ENCODE peak calls at places on chromosomes 2 and 18, in nine cellular contexts. One of them, this sample, is unnamed.
A peak's percentile ranks its signal among the peaks of the same experiment; 100 is the strongest.

GRCh38 chr2:70855679-70856078 is 20.1 kb upstream of the CD207 start:
- DNase-seq in tibial nerve: no peak
- DNase-seq in psoas muscle: no peak
- DNase-seq in neural progenitor cell: no peak
- DNase-seq in cardiac fibroblast: no peak
- DNase-seq in GM13977: no peak
- DNase-seq in activated B cell treated with CpG ODN at 0.5 μM for 24 hours: no peak
- DNase-seq in CD4-positive, alpha-beta T cell: no peak
- DNase-seq in AG09309: no peak
- DNase-seq in this sample: no peak

GRCh38 chr2:236908456-236909388 is 177.0 kb upstream of the COPS8 start:
- DNase-seq in CD4-positive, alpha-beta T cell: no peak
- DNase-seq in activated B cell treated with CpG ODN at 0.5 μM for 24 hours: no peak
- DNase-seq in psoas muscle: no peak
- DNase-seq in cardiac fibroblast: no peak
- DNase-seq in tibial nerve: no peak
- DNase-seq in AG09309: no peak
- DNase-seq in GM13977: no peak
- DNase-seq in neural progenitor cell: no peak
- DNase-seq in this sample: no peak

GRCh38 chr2:144648837-144649485 is 129.0 kb upstream of the ZEB2 start:
- DNase-seq in activated B cell treated with CpG ODN at 0.5 μM for 24 hours: no peak
- DNase-seq in CD4-positive, alpha-beta T cell: no peak
- DNase-seq in AG09309: no peak
- DNase-seq in tibial nerve: no peak
- DNase-seq in neural progenitor cell: peak; percentile 72
- DNase-seq in cardiac fibroblast: no peak
- DNase-seq in GM13977: no peak
- DNase-seq in psoas muscle: no peak
- DNase-seq in this sample: no peak

GRCh38 chr18:7147399-7147798 is 29.8 kb upstream of the LAMA1 start:
- DNase-seq in cardiac fibroblast: peak; percentile 25
- DNase-seq in CD4-positive, alpha-beta T cell: no peak
- DNase-seq in psoas muscle: no peak
- DNase-seq in tibial nerve: no peak
- DNase-seq in AG09309: no peak
- DNase-seq in activated B cell treated with CpG ODN at 0.5 μM for 24 hours: no peak
- DNase-seq in GM13977: no peak
- DNase-seq in neural progenitor cell: peak; percentile 30
- DNase-seq in this sample: peak; percentile 43

GRCh38 chr2:71951067-71951436 is 196.6 kb downstream of the CYP26B1 start:
- DNase-seq in GM13977: no peak
- DNase-seq in neural progenitor cell: no peak
- DNase-seq in AG09309: no peak
- DNase-seq in psoas muscle: no peak
- DNase-seq in activated B cell treated with CpG ODN at 0.5 μM for 24 hours: no peak
- DNase-seq in cardiac fibroblast: no peak
- DNase-seq in CD4-positive, alpha-beta T cell: no peak
- DNase-seq in tibial nerve: no peak
- DNase-seq in this sample: no peak

GRCh38 chr18:60146220-60146960 is 226.2 kb downstream of the MC4R start:
- DNase-seq in neural progenitor cell: no peak
- DNase-seq in tibial nerve: no peak
- DNase-seq in activated B cell treated with CpG ODN at 0.5 μM for 24 hours: no peak
- DNase-seq in AG09309: peak; percentile 11
- DNase-seq in CD4-positive, alpha-beta T cell: no peak
- DNase-seq in cardiac fibroblast: no peak
- DNase-seq in GM13977: no peak
- DNase-seq in psoas muscle: no peak
- DNase-seq in this sample: no peak

GRCh38 chr2:100114011-100114433 is 28.4 kb downstream of the AFF3 start:
- DNase-seq in CD4-positive, alpha-beta T cell: no peak
- DNase-seq in psoas muscle: no peak
- DNase-seq in GM13977: peak; percentile 53
- DNase-seq in AG09309: no peak
- DNase-seq in tibial nerve: no peak
- DNase-seq in cardiac fibroblast: no peak
- DNase-seq in neural progenitor cell: no peak
- DNase-seq in activated B cell treated with CpG ODN at 0.5 μM for 24 hours: peak; percentile 26
- DNase-seq in this sample: no peak

GRCh38 chr2:37415128-37415817 is 70.8 kb downstream of the QPCT start:
- DNase-seq in psoas muscle: no peak
- DNase-seq in GM13977: no peak
- DNase-seq in tibial nerve: no peak
- DNase-seq in cardiac fibroblast: peak; percentile 43
- DNase-seq in neural progenitor cell: no peak
- DNase-seq in AG09309: no peak
- DNase-seq in activated B cell treated with CpG ODN at 0.5 μM for 24 hours: no peak
- DNase-seq in CD4-positive, alpha-beta T cell: no peak
- DNase-seq in this sample: no peak

GRCh38 chr2:191999101-191999836 is 152.4 kb upstream of the CAVIN2 start:
- DNase-seq in cardiac fibroblast: no peak
- DNase-seq in GM13977: no peak
- DNase-seq in psoas muscle: no peak
- DNase-seq in activated B cell treated with CpG ODN at 0.5 μM for 24 hours: no peak
- DNase-seq in neural progenitor cell: no peak
- DNase-seq in CD4-positive, alpha-beta T cell: no peak
- DNase-seq in AG09309: no peak
- DNase-seq in tibial nerve: no peak
- DNase-seq in this sample: no peak

GRCh38 chr18:61823595-61823994 is 69.2 kb downstream of the RNF152 start:
- DNase-seq in tibial nerve: no peak
- DNase-seq in AG09309: no peak
- DNase-seq in activated B cell treated with CpG ODN at 0.5 μM for 24 hours: no peak
- DNase-seq in psoas muscle: no peak
- DNase-seq in neural progenitor cell: no peak
- DNase-seq in cardiac fibroblast: no peak
- DNase-seq in CD4-positive, alpha-beta T cell: no peak
- DNase-seq in GM13977: no peak
- DNase-seq in this sample: no peak

GRCh38 chr2:219553463-219553862 is 9.6 kb downstream of the TMEM198 start:
- DNase-seq in tibial nerve: no peak
- DNase-seq in cardiac fibroblast: no peak
- DNase-seq in GM13977: no peak
- DNase-seq in CD4-positive, alpha-beta T cell: no peak
- DNase-seq in AG09309: no peak
- DNase-seq in psoas muscle: no peak
- DNase-seq in neural progenitor cell: no peak
- DNase-seq in activated B cell treated with CpG ODN at 0.5 μM for 24 hours: no peak
- DNase-seq in this sample: no peak

GRCh38 chr2:205767617-205768016 is 85.3 kb downstream of the NRP2 start:
- DNase-seq in tibial nerve: no peak
- DNase-seq in CD4-positive, alpha-beta T cell: no peak
- DNase-seq in psoas muscle: no peak
- DNase-seq in GM13977: no peak
- DNase-seq in cardiac fibroblast: no peak
- DNase-seq in activated B cell treated with CpG ODN at 0.5 μM for 24 hours: no peak
- DNase-seq in neural progenitor cell: no peak
- DNase-seq in AG09309: no peak
- DNase-seq in this sample: no peak

GRCh38 chr2:189347540-189347939 is 93.7 kb upstream of the WDR75 start:
- DNase-seq in activated B cell treated with CpG ODN at 0.5 μM for 24 hours: no peak
- DNase-seq in AG09309: peak; percentile 92
- DNase-seq in tibial nerve: peak; percentile 44
- DNase-seq in GM13977: peak; percentile 21
- DNase-seq in psoas muscle: no peak
- DNase-seq in CD4-positive, alpha-beta T cell: no peak
- DNase-seq in neural progenitor cell: peak; percentile 3
- DNase-seq in cardiac fibroblast: peak; percentile 97
- DNase-seq in this sample: no peak

GRCh38 chr2:233354971-233355574 is 779 bp downstream of the DGKD start:
- DNase-seq in tibial nerve: no peak
- DNase-seq in psoas muscle: no peak
- DNase-seq in GM13977: peak; percentile 38
- DNase-seq in CD4-positive, alpha-beta T cell: no peak
- DNase-seq in neural progenitor cell: peak; percentile 31
- DNase-seq in cardiac fibroblast: peak; percentile 27
- DNase-seq in AG09309: no peak
- DNase-seq in activated B cell treated with CpG ODN at 0.5 μM for 24 hours: peak; percentile 30
- DNase-seq in this sample: no peak

GRCh38 chr2:233353101-233353768 is 1.1 kb upstream of the DGKD start:
- DNase-seq in AG09309: no peak
- DNase-seq in tibial nerve: no peak
- DNase-seq in CD4-positive, alpha-beta T cell: no peak
- DNase-seq in cardiac fibroblast: no peak
- DNase-seq in GM13977: no peak
- DNase-seq in neural progenitor cell: no peak
- DNase-seq in activated B cell treated with CpG ODN at 0.5 μM for 24 hours: no peak
- DNase-seq in psoas muscle: no peak
- DNase-seq in this sample: peak; percentile 83

GRCh38 chr2:233354500-233354924 is 218 bp downstream of the DGKD start:
- DNase-seq in neural progenitor cell: no peak
- DNase-seq in tibial nerve: no peak
- DNase-seq in cardiac fibroblast: no peak
- DNase-seq in CD4-positive, alpha-beta T cell: no peak
- DNase-seq in GM13977: no peak
- DNase-seq in psoas muscle: no peak
- DNase-seq in activated B cell treated with CpG ODN at 0.5 μM for 24 hours: no peak
- DNase-seq in AG09309: no peak
- DNase-seq in this sample: no peak

GRCh38 chr2:233352141-233352842 is 2.0 kb upstream of the DGKD start:
- DNase-seq in tibial nerve: no peak
- DNase-seq in GM13977: no peak
- DNase-seq in activated B cell treated with CpG ODN at 0.5 μM for 24 hours: no peak
- DNase-seq in neural progenitor cell: no peak
- DNase-seq in psoas muscle: no peak
- DNase-seq in cardiac fibroblast: no peak
- DNase-seq in AG09309: no peak
- DNase-seq in CD4-positive, alpha-beta T cell: no peak
- DNase-seq in this sample: no peak

GRCh38 chr2:233353769-233354499 is at the start of gene DGKD:
- DNase-seq in CD4-positive, alpha-beta T cell: peak; percentile 76
- DNase-seq in AG09309: no peak
- DNase-seq in tibial nerve: peak; percentile 32
- DNase-seq in neural progenitor cell: peak; percentile 87
- DNase-seq in GM13977: peak; percentile 97
- DNase-seq in psoas muscle: peak; percentile 71
- DNase-seq in cardiac fibroblast: peak; percentile 59
- DNase-seq in activated B cell treated with CpG ODN at 0.5 μM for 24 hours: peak; percentile 74
- DNase-seq in this sample: peak; percentile 61
- TF ChIP-seq CTCF in CD4-positive, alpha-beta T cell: no peak
- TF ChIP-seq CTCF in AG09309: peak; percentile 32
- TF ChIP-seq CTCF in tibial nerve: peak; percentile 70
- TF ChIP-seq CTCF in neural progenitor cell: peak; percentile 58
- TF ChIP-seq CTCF in GM13977: peak; percentile 54
- TF ChIP-seq CTCF in psoas muscle: peak; percentile 41
- TF ChIP-seq CTCF in cardiac fibroblast: peak; percentile 14
- TF ChIP-seq CTCF in activated B cell treated with CpG ODN at 0.5 μM for 24 hours: no peak
- TF ChIP-seq CTCF in this sample: peak; percentile 23

DNA sequence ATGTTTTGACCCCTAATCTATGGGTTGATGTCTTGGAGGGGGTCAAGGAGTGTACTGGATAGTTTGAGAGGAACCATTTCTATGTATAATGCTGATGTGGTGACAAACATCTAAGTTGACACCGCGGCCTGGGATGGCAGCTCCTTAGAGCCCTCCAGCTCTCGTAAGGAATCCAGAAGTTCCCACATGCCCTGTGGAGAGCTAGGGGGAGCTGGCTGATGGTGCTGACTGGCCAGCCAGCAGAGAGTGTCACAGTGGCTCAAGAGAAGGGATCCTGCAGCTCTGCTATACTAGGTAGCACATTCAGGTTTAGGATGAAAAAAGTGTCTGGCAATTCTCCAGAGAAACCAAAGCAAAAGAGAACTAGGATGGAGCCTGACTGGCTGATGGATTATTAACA is 842.2 kb upstream of the VRK2 start:
- DNase-seq in activated B cell treated with CpG ODN at 0.5 μM for 24 hours: no peak
- DNase-seq in GM13977: no peak
- DNase-seq in psoas muscle: no peak
- DNase-seq in AG09309: no peak
- DNase-seq in tibial nerve: no peak
- DNase-seq in cardiac fibroblast: no peak
- DNase-seq in neural progenitor cell: peak; percentile 6
- DNase-seq in CD4-positive, alpha-beta T cell: no peak
- DNase-seq in this sample: no peak
- TF ChIP-seq CTCF in activated B cell treated with CpG ODN at 0.5 μM for 24 hours: no peak
- TF ChIP-seq CTCF in GM13977: no peak
- TF ChIP-seq CTCF in psoas muscle: no peak
- TF ChIP-seq CTCF in AG09309: no peak
- TF ChIP-seq CTCF in tibial nerve: no peak
- TF ChIP-seq CTCF in cardiac fibroblast: no peak
- TF ChIP-seq CTCF in neural progenitor cell: no peak
- TF ChIP-seq CTCF in CD4-positive, alpha-beta T cell: no peak
- TF ChIP-seq CTCF in this sample: no peak

DNA sequence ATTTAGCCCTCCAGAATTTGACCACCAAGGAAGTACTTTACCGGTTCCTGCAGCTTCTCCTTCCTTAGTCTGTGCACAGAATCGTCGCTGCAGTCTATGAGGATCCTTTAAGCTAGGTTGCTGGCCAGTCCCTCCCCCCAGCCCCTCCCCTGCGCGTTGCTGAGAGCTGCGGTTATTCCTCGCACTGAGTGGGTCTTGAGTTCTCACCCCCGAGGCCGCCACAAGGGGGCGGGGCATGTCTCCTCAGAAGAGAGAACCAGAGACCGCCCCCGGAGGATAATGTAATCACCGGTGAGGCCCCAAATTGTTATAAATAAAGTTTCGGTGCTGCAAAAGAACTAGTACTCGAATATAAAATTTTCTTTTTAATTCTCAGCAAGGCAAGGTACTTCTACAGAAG is 1184.9 kb upstream of the CDH2 start:
- DNase-seq in cardiac fibroblast: no peak
- DNase-seq in GM13977: no peak
- DNase-seq in CD4-positive, alpha-beta T cell: no peak
- DNase-seq in psoas muscle: no peak
- DNase-seq in AG09309: no peak
- DNase-seq in neural progenitor cell: peak; percentile 24
- DNase-seq in activated B cell treated with CpG ODN at 0.5 μM for 24 hours: no peak
- DNase-seq in tibial nerve: no peak
- DNase-seq in this sample: no peak
- TF ChIP-seq CTCF in cardiac fibroblast: no peak
- TF ChIP-seq CTCF in GM13977: no peak
- TF ChIP-seq CTCF in CD4-positive, alpha-beta T cell: no peak
- TF ChIP-seq CTCF in psoas muscle: no peak
- TF ChIP-seq CTCF in AG09309: no peak
- TF ChIP-seq CTCF in neural progenitor cell: peak; percentile 21
- TF ChIP-seq CTCF in activated B cell treated with CpG ODN at 0.5 μM for 24 hours: no peak
- TF ChIP-seq CTCF in tibial nerve: no peak
- TF ChIP-seq CTCF in this sample: no peak

DNA sequence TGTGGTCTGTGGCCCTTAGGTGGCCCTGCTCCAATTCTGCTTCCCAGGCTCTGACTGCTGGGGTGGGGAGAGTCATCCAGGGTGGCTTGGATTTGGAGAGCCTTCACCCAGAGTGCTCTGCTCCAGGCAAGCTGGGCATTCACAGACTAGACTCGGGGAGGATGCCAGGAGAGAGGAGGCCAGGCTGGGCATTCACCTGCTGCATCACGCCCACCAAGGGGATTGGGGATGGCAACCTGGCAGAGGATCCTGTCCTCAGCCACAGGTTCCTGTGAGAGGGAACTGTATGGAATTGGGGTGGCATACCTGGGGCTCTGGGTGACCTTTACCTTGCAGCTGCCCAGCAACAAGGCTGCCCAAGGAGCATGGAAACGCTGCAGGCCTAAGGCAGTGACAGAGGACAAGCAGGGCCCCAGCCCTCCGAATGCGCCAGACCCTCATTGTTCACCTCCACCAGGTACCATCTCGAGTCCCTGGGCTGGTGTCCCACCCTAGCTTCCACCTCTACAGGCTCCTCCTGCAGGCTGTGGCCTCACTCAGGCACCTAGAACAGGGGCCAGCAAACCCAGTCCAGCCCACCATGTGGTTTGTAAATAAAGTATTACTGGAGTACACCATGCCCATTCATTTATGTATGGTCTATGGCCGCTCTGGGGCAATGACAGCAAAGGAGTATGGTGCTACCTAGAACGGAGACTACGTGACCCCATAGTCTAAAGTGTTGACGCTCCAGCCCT is 255.3 kb upstream of the RAB6C start:
- DNase-seq in AG09309: no peak
- DNase-seq in GM13977: no peak
- DNase-seq in tibial nerve: no peak
- DNase-seq in psoas muscle: no peak
- DNase-seq in activated B cell treated with CpG ODN at 0.5 μM for 24 hours: no peak
- DNase-seq in cardiac fibroblast: no peak
- DNase-seq in CD4-positive, alpha-beta T cell: no peak
- DNase-seq in neural progenitor cell: no peak
- DNase-seq in this sample: no peak
- TF ChIP-seq CTCF in AG09309: no peak
- TF ChIP-seq CTCF in GM13977: no peak
- TF ChIP-seq CTCF in tibial nerve: no peak
- TF ChIP-seq CTCF in psoas muscle: no peak
- TF ChIP-seq CTCF in activated B cell treated with CpG ODN at 0.5 μM for 24 hours: no peak
- TF ChIP-seq CTCF in cardiac fibroblast: no peak
- TF ChIP-seq CTCF in CD4-positive, alpha-beta T cell: no peak
- TF ChIP-seq CTCF in neural progenitor cell: no peak
- TF ChIP-seq CTCF in this sample: no peak

This sample was measured in D721Med.